ENCODE peak calls at places on chromosome 15, in four cellular contexts. S is testis, V is K562, D is left lung. T is an unnamed sample.

GRCh38 chr15:73305331-73306211 is 63.2 kb downstream of the HCN4 start:
- DNase-seq in S (peak; percentile 81), V (peak; percentile 27), D (peak; percentile 49), T (peak; percentile 69)

GRCh38 chr15:70057931-70058641 is 39.6 kb downstream of the TLE3 start:
- DNase-seq in S (no peak), V (no peak), D (peak; percentile 25), T (no peak)

GRCh38 chr15:33398555-33398954 is 87.8 kb downstream of the RYR3 start:
- DNase-seq in S (no peak), V (no peak), D (no peak), T (no peak)

GRCh38 chr15:65132841-65133549 is 613 bp downstream of the PDCD7 start:
- DNase-seq in S (peak; percentile 45), V (peak; percentile 66), D (peak; percentile 38), T (peak; percentile 53)

GRCh38 chr15:66654718-66655375 is 47.2 kb upstream of the SMAD6 start:
- DNase-seq in S (no peak), V (peak; percentile 84), D (no peak), T (no peak)

GRCh38 chr15:55681631-55682030 is 61.3 kb downstream of the PRTG start:
- DNase-seq in S (no peak), V (no peak), D (no peak), T (no peak)

GRCh38 chr15:97235285-97235985 is 725.1 kb upstream of the ARRDC4 start:
- DNase-seq in S (peak; percentile 71), V (peak; percentile 48), D (no peak), T (peak; percentile 81)

GRCh38 chr15:89653578-89653977 is 1.7 kb downstream of the KIF7 start:
- DNase-seq in S (no peak), V (no peak), D (no peak), T (no peak)

GRCh38 chr15:78076231-78077052 is 1.1 kb downstream of the TBC1D2B start:
- DNase-seq in S (peak; percentile 27), V (no peak), D (no peak), T (no peak)

GRCh38 chr15:64747578-64747977 is 27.8 kb downstream of the RBPMS2 start:
- DNase-seq in S (no peak), V (no peak), D (no peak), T (no peak)

GRCh38 chr15:35393403-35393802 is 152.6 kb downstream of the DPH6 start:
- DNase-seq in S (no peak), V (no peak), D (no peak), T (no peak)

GRCh38 chr15:92069308-92070244 is 216.1 kb downstream of the SLCO3A1 start:
- DNase-seq in S (no peak), V (no peak), D (peak; percentile 80), T (no peak)

GRCh38 chr15:33737687-33738606 is 230.3 kb upstream of the CHRM5 start:
- DNase-seq in S (peak; percentile 46), V (peak; percentile 63), D (no peak), T (peak; percentile 47)

GRCh38 chr15:48962662-48963523 is 826 bp downstream of the SHC4 start:
- DNase-seq in S (peak; percentile 45), V (no peak), D (no peak), T (peak; percentile 60)
- H3K27ac ChIP-seq in S (peak overlapping the region; percentile 79), V (no peak overlapping the region), D (no peak overlapping the region), T (no peak overlapping the region)

GRCh38 chr15:40826123-40827075 is 2.1 kb downstream of the PPP1R14D start:
- DNase-seq in S (no peak), V (peak; percentile 75), D (no peak), T (no peak)
- H3K27ac ChIP-seq in S (no peak overlapping the region), V (no peak overlapping the region), D (no peak overlapping the region), T (no peak overlapping the region)

DNA sequence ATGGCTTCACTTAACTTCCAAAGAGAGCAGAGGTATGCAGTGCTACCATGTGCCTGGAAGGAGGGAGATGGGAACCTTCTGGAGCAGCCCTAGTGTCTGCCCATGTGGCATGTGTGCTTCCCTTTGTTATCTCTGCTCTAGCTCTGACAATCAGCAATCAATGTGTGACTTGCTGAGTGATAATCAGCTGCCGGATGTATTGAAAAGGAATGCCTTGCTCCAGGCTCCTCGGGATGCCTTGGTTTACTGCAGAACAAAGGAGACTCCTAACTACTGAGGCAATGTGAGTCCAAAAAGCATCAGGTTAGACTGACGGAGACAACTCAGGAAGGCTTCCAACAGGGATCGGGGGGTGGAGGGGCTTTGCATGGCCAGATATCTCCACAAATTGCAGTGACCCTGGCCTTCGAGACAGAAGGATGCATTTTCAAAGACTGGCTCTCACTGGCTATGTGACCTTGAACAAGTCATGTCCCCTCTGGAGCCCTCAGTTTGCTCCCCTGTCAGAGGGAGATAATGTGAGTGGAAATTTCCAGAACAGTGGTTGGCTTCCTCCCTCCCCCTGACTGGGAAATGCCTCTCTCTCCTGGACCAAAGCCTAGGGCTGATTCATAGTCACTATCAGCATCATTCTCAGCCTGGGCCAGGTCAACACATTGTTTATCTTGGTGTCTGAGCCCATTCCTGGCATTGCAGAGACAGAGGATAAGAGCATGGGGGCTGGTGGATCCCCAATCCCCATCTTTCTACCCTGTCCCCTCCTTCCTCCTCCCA is 35.8 kb upstream of the CORO2B start:
- DNase-seq in S (peak; percentile 76), V (no peak), D (peak; percentile 44), T (no peak)
- H3K27ac ChIP-seq in S (peak overlapping the region; percentile 55), V (no peak overlapping the region), D (no peak overlapping the region), T (no peak overlapping the region)

GRCh38 chr15:98948941-98949340 is 58.7 kb downstream of the PGPEP1L start:
- DNase-seq in S (no peak), V (no peak), D (no peak), T (no peak)
- H3K27ac ChIP-seq in S (no peak overlapping the region), V (no peak overlapping the region), D (no peak overlapping the region), T (no peak overlapping the region)

GRCh38 chr15:75033809-75034208 is 10.4 kb downstream of the PPCDC start:
- DNase-seq in S (no peak), V (no peak), D (no peak), T (no peak)

GRCh38 chr15:75034615-75035014 is 11.2 kb downstream of the PPCDC start:
- DNase-seq in S (no peak), V (no peak), D (peak; percentile 55), T (no peak)

GRCh38 chr15:75036269-75036668 is 12.9 kb downstream of the PPCDC start:
- DNase-seq in S (no peak), V (peak; percentile 43), D (no peak), T (peak; percentile 58)

GRCh38 chr15:75038948-75039533 is 15.7 kb downstream of the PPCDC start:
- DNase-seq in S (no peak), V (peak; percentile 52), D (no peak), T (no peak)

GRCh38 chr15:75037685-75038084 is 14.3 kb downstream of the PPCDC start:
- DNase-seq in S (no peak), V (no peak), D (no peak), T (no peak)
- H3K27ac ChIP-seq in S (no peak overlapping the region), V (no peak overlapping the region), D (no peak overlapping the region), T (no peak overlapping the region)

GRCh38 chr15:63715818-63716217 is 117.9 kb downstream of the HERC1 start:
- DNase-seq in S (no peak), V (no peak), D (no peak), T (no peak)
- H3K27ac ChIP-seq in S (no peak overlapping the region), V (no peak overlapping the region), D (no peak overlapping the region), T (no peak overlapping the region)

GRCh38 chr15:52178765-52179164 is 12.4 kb downstream of the GNB5 start:
- DNase-seq in S (no peak), V (no peak), D (no peak), T (no peak)
- H3K27ac ChIP-seq in S (peak overlapping the region; percentile 92), V (no peak overlapping the region), D (peak overlapping the region; percentile 78), T (no peak overlapping the region)

T was measured in SJCRH30.